ENCODE peak calls at places on chromosomes 3 and 15, in four cellular contexts. P is H1, J is K562, D is GM12878. R is an unnamed sample.

GRCh38 chr3:108153451-108153981 is 62.7 kb upstream of the CD47 start:
- DNase-seq in P (peak), J (peak), D (no peak), R (peak)

GRCh38 chr3:7385635-7386034 is 524.7 kb downstream of the GRM7 start:
- DNase-seq in P (no peak), J (no peak), D (no peak), R (no peak)

GRCh38 chr3:134496481-134497071 is 10.7 kb downstream of the CEP63 start:
- DNase-seq in P (no peak), J (peak), D (no peak), R (no peak)

GRCh38 chr3:195697582-195698324 is 23.0 kb upstream of the MUC20 start:
- DNase-seq in P (no peak), J (peak), D (no peak), R (no peak)

GRCh38 chr15:60255390-60255789 is 142.4 kb downstream of the ANXA2 start:
- DNase-seq in P (no peak), J (peak), D (peak), R (peak)

GRCh38 chr15:78680416-78681068 is 39.5 kb upstream of the CHRNB4 start:
- DNase-seq in P (no peak), J (no peak), D (no peak), R (no peak)

GRCh38 chr15:73851679-73852078 is 21.7 kb upstream of the TBC1D21 start:
- DNase-seq in P (peak), J (peak), D (no peak), R (peak)

GRCh38 chr3:141498592-141499223 is 11.9 kb downstream of the RASA2 start:
- DNase-seq in P (no peak), J (no peak), D (peak), R (no peak)

GRCh38 chr3:150469031-150469930 is 61.2 kb downstream of the TSC22D2 start:
- DNase-seq in P (peak), J (peak), D (no peak), R (peak)

GRCh38 chr3:179666436-179667035 is 13.7 kb downstream of the USP13 start:
- DNase-seq in P (no peak), J (no peak), D (no peak), R (no peak)

GRCh38 chr3:194773216-194773615 is 87.5 kb downstream of the FAM43A start:
- DNase-seq in P (no peak), J (no peak), D (no peak), R (no peak)

GRCh38 chr15:82177291-82178010 is 85.1 kb downstream of the EFL1 start:
- DNase-seq in P (no peak), J (no peak), D (no peak), R (no peak)

GRCh38 chr3:46660003-46660402 is 33.5 kb downstream of the ALS2CL start:
- DNase-seq in P (no peak), J (no peak), D (no peak), R (no peak)

GRCh38 chr3:50572801-50573371 is 3.6 kb downstream of the HEMK1 start:
- DNase-seq in P (no peak), J (no peak), D (no peak), R (no peak)

GRCh38 chr15:31081568-31082250 is 19.8 kb downstream of the TRPM1 start:
- DNase-seq in P (no peak), J (no peak), D (no peak), R (no peak)

GRCh38 chr3:38154625-38155255 is 10.6 kb upstream of the OXSR1 start:
- DNase-seq in P (no peak), J (no peak), D (no peak), R (no peak)

GRCh38 chr15:40510201-40510600 is 39.4 kb downstream of the CHST14 start:
- DNase-seq in P (no peak), J (no peak), D (no peak), R (no peak)

GRCh38 chr15:40512440-40512839 is 41.7 kb downstream of the CHST14 start:
- DNase-seq in P (no peak), J (no peak), D (no peak), R (no peak)

GRCh38 chr15:40508216-40508615 is 37.4 kb downstream of the CHST14 start:
- DNase-seq in P (no peak), J (no peak), D (no peak), R (no peak)

GRCh38 chr15:40511472-40512133 is 40.8 kb downstream of the CHST14 start:
- DNase-seq in P (no peak), J (peak), D (no peak), R (peak)

DNA sequence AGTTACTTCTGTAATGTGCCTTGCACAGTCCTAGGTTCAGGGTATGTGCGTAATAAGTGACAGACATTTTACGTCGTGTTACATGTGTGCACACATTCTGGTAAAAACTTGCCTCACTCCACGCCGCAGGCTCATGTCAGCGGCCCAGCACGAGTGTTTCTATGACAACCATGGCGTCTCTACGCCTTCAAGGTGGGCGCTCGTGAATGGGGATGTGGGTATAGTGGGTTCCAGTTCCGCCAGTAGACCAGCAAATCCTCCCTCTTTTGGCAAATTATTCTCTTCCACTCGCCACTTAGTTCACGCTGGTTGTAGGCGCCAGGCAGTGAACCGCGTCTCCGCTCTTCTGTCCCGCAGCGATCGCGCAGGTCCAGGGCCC is 40.3 kb downstream of the CHST14 start:
- DNase-seq in P (no peak), J (no peak), D (no peak), R (no peak)
- TF ChIP-seq CREB1 in P (peak), J (no peak), D (peak), R (no peak)

GRCh38 chr3:153680526-153680925 is 440.7 kb upstream of the ARHGEF26 start:
- DNase-seq in P (no peak), J (no peak), D (no peak), R (no peak)
- TF ChIP-seq GABPA in P (no peak), J (no peak), D (no peak), R (no peak)

GRCh38 chr15:66901336-66902100 is 163.9 kb upstream of the SMAD3 start:
- DNase-seq in P (no peak), J (no peak), D (no peak), R (no peak)
- TF ChIP-seq SP1 in P (no peak), J (no peak), D (no peak), R (no peak)

DNA sequence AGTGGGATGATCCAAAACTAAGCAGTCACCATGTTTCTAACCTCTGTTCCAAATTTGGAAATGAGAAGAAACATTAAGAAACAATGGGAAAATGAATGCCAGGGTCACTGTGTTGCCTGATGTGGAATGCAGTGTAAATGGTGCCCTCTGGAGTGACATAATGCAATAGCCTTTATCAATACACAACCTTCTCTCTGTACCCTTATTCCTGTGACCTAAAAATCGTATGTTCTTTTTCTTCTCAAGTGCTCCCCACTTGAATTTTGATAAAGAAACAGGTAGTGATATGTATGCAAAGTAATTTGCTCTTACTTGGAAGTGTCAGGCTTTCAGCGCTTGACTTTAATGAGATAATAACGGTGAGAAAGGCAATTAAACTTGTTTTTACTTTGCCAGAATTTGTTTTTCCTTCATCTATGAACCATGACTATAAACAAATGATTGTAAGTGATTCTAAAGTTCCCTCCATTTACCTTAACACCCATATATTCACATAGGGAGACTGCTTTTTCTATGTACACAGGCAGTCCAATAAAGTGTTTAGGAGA is 145.8 kb upstream of the THRB start:
- DNase-seq in P (no peak), J (peak), D (no peak), R (peak)
- TF ChIP-seq CREB1 in P (no peak), J (no peak), D (no peak), R (no peak)

DNA sequence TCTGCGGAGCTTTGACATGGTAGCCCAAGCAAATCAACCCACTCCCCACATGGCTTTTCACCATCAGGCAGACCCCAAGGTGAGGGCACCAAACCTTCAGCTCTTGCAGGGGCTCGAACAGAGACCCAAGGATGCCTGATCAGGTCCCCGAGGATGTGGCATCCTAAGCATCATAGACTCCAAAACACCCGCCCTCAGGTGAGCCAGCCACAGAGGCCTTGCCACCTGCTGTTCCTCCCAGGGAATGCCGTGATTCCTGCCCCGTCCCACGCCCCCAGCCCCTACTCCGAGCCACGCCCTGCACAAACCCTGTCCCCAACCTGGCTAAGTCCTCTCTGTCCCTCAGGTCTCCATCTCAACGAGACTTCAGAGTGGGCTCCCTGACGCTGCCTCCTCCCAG is 34.7 kb upstream of the SLC41A3 start:
- DNase-seq in P (no peak), J (no peak), D (no peak), R (no peak)
- TF ChIP-seq GABPA in P (no peak), J (no peak), D (no peak), R (no peak)

GRCh38 chr3:55164876-55165275 is 237.0 kb upstream of the LRTM1 start:
- DNase-seq in P (no peak), J (no peak), D (no peak), R (no peak)

GRCh38 chr3:55163421-55163820 is 235.6 kb upstream of the LRTM1 start:
- DNase-seq in P (no peak), J (no peak), D (no peak), R (no peak)

GRCh38 chr3:55165704-55166103 is 237.8 kb upstream of the LRTM1 start:
- DNase-seq in P (no peak), J (no peak), D (no peak), R (no peak)

GRCh38 chr3:55165278-55165677 is 237.4 kb upstream of the LRTM1 start:
- DNase-seq in P (no peak), J (no peak), D (no peak), R (no peak)

GRCh38 chr3:55164191-55164590 is 236.3 kb upstream of the LRTM1 start:
- DNase-seq in P (no peak), J (no peak), D (no peak), R (no peak)
- TF ChIP-seq SP1 in P (no peak), J (no peak), D (no peak), R (no peak)

R was measured in HepG2.